ENCODE peak calls at places on chromosome 22, in four cellular contexts. One of them, this sample, is unnamed. For H3K27me3, the result is how much of the 10 kb centered on the place peaks cover.

GRCh38 chr22:49163960-49164690 is 663.5 kb downstream of the BRD1 start:
- DNase-seq in gastrocnemius medialis: no peak
- DNase-seq in fibroblast of lung: no peak
- DNase-seq in Panc1: no peak
- DNase-seq in this sample: no peak

GRCh38 chr22:20799449-20799848 is 25.5 kb downstream of the SERPIND1 start:
- DNase-seq in gastrocnemius medialis: no peak
- DNase-seq in Panc1: no peak
- DNase-seq in fibroblast of lung: no peak
- DNase-seq in this sample: peak

GRCh38 chr22:19853879-19854777 is 546 bp downstream of the GNB1L start:
- DNase-seq in Panc1: no peak
- DNase-seq in gastrocnemius medialis: no peak
- DNase-seq in fibroblast of lung: peak
- DNase-seq in this sample: no peak

GRCh38 chr22:26766510-26767350 is 109.3 kb downstream of the MIAT start:
- DNase-seq in Panc1: no peak
- DNase-seq in fibroblast of lung: no peak
- DNase-seq in gastrocnemius medialis: no peak
- DNase-seq in this sample: no peak

GRCh38 chr22:20571531-20572007 is 64.2 kb downstream of the MED15 start:
- DNase-seq in gastrocnemius medialis: no peak
- DNase-seq in Panc1: peak
- DNase-seq in fibroblast of lung: peak
- DNase-seq in this sample: no peak

GRCh38 chr22:40397436-40397835 is 27.0 kb downstream of the SGSM3 start:
- DNase-seq in gastrocnemius medialis: no peak
- DNase-seq in Panc1: no peak
- DNase-seq in fibroblast of lung: no peak
- DNase-seq in this sample: no peak

GRCh38 chr22:30033891-30034290 is 46.4 kb upstream of the HORMAD2 start:
- DNase-seq in Panc1: no peak
- DNase-seq in fibroblast of lung: no peak
- DNase-seq in gastrocnemius medialis: no peak
- DNase-seq in this sample: no peak

GRCh38 chr22:19260804-19261203 is 30.7 kb downstream of the CLTCL1 start:
- DNase-seq in fibroblast of lung: no peak
- DNase-seq in gastrocnemius medialis: no peak
- DNase-seq in Panc1: no peak
- DNase-seq in this sample: no peak

GRCh38 chr22:40325315-40325714 is 21.0 kb upstream of the ADSL start:
- DNase-seq in fibroblast of lung: no peak
- DNase-seq in Panc1: no peak
- DNase-seq in gastrocnemius medialis: no peak
- DNase-seq in this sample: no peak

GRCh38 chr22:17258015-17258827 is 39.0 kb upstream of the ADA2 start:
- DNase-seq in gastrocnemius medialis: peak
- DNase-seq in Panc1: no peak
- DNase-seq in fibroblast of lung: peak
- DNase-seq in this sample: peak

GRCh38 chr22:40960137-40960536 is 9.0 kb downstream of the RBX1 start:
- DNase-seq in fibroblast of lung: no peak
- DNase-seq in Panc1: no peak
- DNase-seq in gastrocnemius medialis: no peak
- DNase-seq in this sample: no peak

GRCh38 chr22:41360126-41360525 is 21.6 kb upstream of the TEF start:
- DNase-seq in Panc1: no peak
- DNase-seq in gastrocnemius medialis: no peak
- DNase-seq in fibroblast of lung: no peak
- DNase-seq in this sample: no peak

GRCh38 chr22:26968873-26969272 is 311.5 kb downstream of the MIAT start:
- DNase-seq in Panc1: no peak
- DNase-seq in fibroblast of lung: no peak
- DNase-seq in gastrocnemius medialis: no peak
- DNase-seq in this sample: no peak

GRCh38 chr22:44990328-44990727 is 19.5 kb downstream of the PHF21B start:
- DNase-seq in fibroblast of lung: no peak
- DNase-seq in Panc1: no peak
- DNase-seq in gastrocnemius medialis: no peak
- DNase-seq in this sample: no peak

GRCh38 chr22:46175631-46176030 is 25.3 kb downstream of the PPARA start:
- DNase-seq in fibroblast of lung: no peak
- DNase-seq in gastrocnemius medialis: no peak
- DNase-seq in Panc1: no peak
- DNase-seq in this sample: no peak

GRCh38 chr22:33756508-33756949 is 163.7 kb downstream of the LARGE1 start:
- DNase-seq in fibroblast of lung: no peak
- DNase-seq in Panc1: no peak
- DNase-seq in gastrocnemius medialis: no peak
- DNase-seq in this sample: no peak

GRCh38 chr22:32781695-32782094 is 19.8 kb upstream of the TIMP3 start:
- DNase-seq in fibroblast of lung: peak
- DNase-seq in gastrocnemius medialis: no peak
- DNase-seq in Panc1: no peak
- DNase-seq in this sample: no peak

GRCh38 chr22:41285441-41285819 is 557 bp downstream of the RANGAP1 start:
- DNase-seq in gastrocnemius medialis: no peak
- DNase-seq in Panc1: no peak
- DNase-seq in fibroblast of lung: peak
- DNase-seq in this sample: peak

GRCh38 chr22:50342651-50343540 is at the start of gene PPP6R2:
- DNase-seq in fibroblast of lung: peak
- DNase-seq in gastrocnemius medialis: peak
- DNase-seq in Panc1: no peak
- DNase-seq in this sample: no peak

GRCh38 chr22:46084376-46084775 is 66.0 kb upstream of the PPARA start:
- DNase-seq in gastrocnemius medialis: no peak
- DNase-seq in fibroblast of lung: no peak
- DNase-seq in Panc1: no peak
- DNase-seq in this sample: no peak

GRCh38 chr22:49763696-49764095 is 64.0 kb downstream of the BRD1 start:
- DNase-seq in Panc1: no peak
- DNase-seq in gastrocnemius medialis: no peak
- DNase-seq in fibroblast of lung: no peak
- DNase-seq in this sample: no peak

GRCh38 chr22:20807315-20807752 is 33.4 kb downstream of the SERPIND1 start:
- DNase-seq in fibroblast of lung: peak
- DNase-seq in gastrocnemius medialis: no peak
- DNase-seq in Panc1: peak
- DNase-seq in this sample: peak

GRCh38 chr22:44276706-44277403 is 35.9 kb downstream of the SHISAL1 start:
- DNase-seq in Panc1: no peak
- DNase-seq in gastrocnemius medialis: no peak
- DNase-seq in fibroblast of lung: no peak
- DNase-seq in this sample: no peak

GRCh38 chr22:45516923-45517675 is 14.4 kb downstream of the FBLN1 start:
- DNase-seq in fibroblast of lung: peak
- DNase-seq in gastrocnemius medialis: no peak
- DNase-seq in Panc1: no peak
- DNase-seq in this sample: no peak

GRCh38 chr22:24190159-24190540 is 8.9 kb downstream of the SUSD2 start:
- DNase-seq in fibroblast of lung: no peak
- DNase-seq in Panc1: no peak
- DNase-seq in gastrocnemius medialis: no peak
- DNase-seq in this sample: no peak

GRCh38 chr22:24188705-24189248 is 7.5 kb downstream of the SUSD2 start:
- DNase-seq in gastrocnemius medialis: no peak
- DNase-seq in fibroblast of lung: no peak
- DNase-seq in Panc1: no peak
- DNase-seq in this sample: no peak

GRCh38 chr22:24190566-24191208 is 9.4 kb downstream of the SUSD2 start:
- DNase-seq in Panc1: no peak
- DNase-seq in fibroblast of lung: no peak
- DNase-seq in gastrocnemius medialis: no peak
- DNase-seq in this sample: no peak

GRCh38 chr22:24187731-24188644 is 6.7 kb downstream of the SUSD2 start:
- DNase-seq in fibroblast of lung: no peak
- DNase-seq in Panc1: no peak
- DNase-seq in gastrocnemius medialis: no peak
- DNase-seq in this sample: no peak

GRCh38 chr22:24189249-24190158 is 8.2 kb downstream of the SUSD2 start:
- DNase-seq in Panc1: no peak
- DNase-seq in fibroblast of lung: peak
- DNase-seq in gastrocnemius medialis: peak
- DNase-seq in this sample: no peak
- TF ChIP-seq CTCF in Panc1: peak
- TF ChIP-seq CTCF in fibroblast of lung: peak
- TF ChIP-seq CTCF in gastrocnemius medialis: peak
- TF ChIP-seq CTCF in this sample: peak

GRCh38 chr22:47274196-47274595 is 511.7 kb downstream of the TBC1D22A start:
- DNase-seq in fibroblast of lung: no peak
- DNase-seq in Panc1: no peak
- DNase-seq in gastrocnemius medialis: no peak
- DNase-seq in this sample: no peak

GRCh38 chr22:47266329-47266728 is 503.9 kb downstream of the TBC1D22A start:
- DNase-seq in fibroblast of lung: no peak
- DNase-seq in gastrocnemius medialis: no peak
- DNase-seq in Panc1: no peak
- DNase-seq in this sample: no peak

GRCh38 chr22:47270463-47271135 is 508.1 kb downstream of the TBC1D22A start:
- DNase-seq in Panc1: no peak
- DNase-seq in gastrocnemius medialis: no peak
- DNase-seq in fibroblast of lung: no peak
- DNase-seq in this sample: no peak

GRCh38 chr22:47267531-47268282 is 505.3 kb downstream of the TBC1D22A start:
- DNase-seq in Panc1: no peak
- DNase-seq in gastrocnemius medialis: no peak
- DNase-seq in fibroblast of lung: no peak
- DNase-seq in this sample: no peak

GRCh38 chr22:47269689-47270088 is 507.2 kb downstream of the TBC1D22A start:
- DNase-seq in Panc1: no peak
- DNase-seq in gastrocnemius medialis: no peak
- DNase-seq in fibroblast of lung: no peak
- DNase-seq in this sample: no peak
- H3K27me3 ChIP-seq in Panc1: under half
- H3K27me3 ChIP-seq in gastrocnemius medialis: under half
- H3K27me3 ChIP-seq in fibroblast of lung: under half
- H3K27me3 ChIP-seq in this sample: under half

DNA sequence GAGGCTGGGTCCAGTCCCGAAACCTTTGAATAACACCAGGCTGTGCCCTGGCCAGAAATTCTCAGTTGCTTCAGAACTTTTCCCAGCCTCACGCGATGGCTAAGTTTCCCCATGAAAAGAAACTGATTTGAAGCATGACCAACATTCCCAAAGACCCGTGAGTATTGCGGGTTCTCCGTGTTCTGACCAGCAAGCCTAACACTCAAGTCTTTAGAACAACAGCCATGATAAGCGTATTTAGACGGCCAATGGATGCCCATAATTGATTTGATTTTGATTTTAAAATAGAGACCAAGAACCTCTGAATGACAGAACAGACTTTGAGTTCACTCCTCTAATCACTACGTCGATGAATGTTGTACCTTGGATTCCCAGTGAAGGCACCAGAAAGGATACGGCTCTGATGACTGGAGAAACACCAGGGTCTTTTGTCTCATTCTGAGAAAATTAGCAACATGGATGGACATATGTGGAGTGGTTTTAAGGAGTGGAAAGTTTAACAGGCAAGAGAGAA is 43.9 kb downstream of the ZNF280B start:
- DNase-seq in gastrocnemius medialis: no peak
- DNase-seq in Panc1: no peak
- DNase-seq in fibroblast of lung: no peak
- DNase-seq in this sample: no peak
- H3K4me3 ChIP-seq in gastrocnemius medialis: no peak
- H3K4me3 ChIP-seq in Panc1: no peak
- H3K4me3 ChIP-seq in fibroblast of lung: no peak
- H3K4me3 ChIP-seq in this sample: no peak

GRCh38 chr22:25334091-25334490 is 114.7 kb downstream of the CRYBB2 start:
- DNase-seq in fibroblast of lung: peak
- DNase-seq in Panc1: peak
- DNase-seq in gastrocnemius medialis: no peak
- DNase-seq in this sample: no peak
- TF ChIP-seq CTCF in fibroblast of lung: peak
- TF ChIP-seq CTCF in Panc1: peak
- TF ChIP-seq CTCF in gastrocnemius medialis: peak
- TF ChIP-seq CTCF in this sample: peak

GRCh38 chr22:37256075-37256726 is 12.1 kb upstream of the RAC2 start:
- DNase-seq in fibroblast of lung: no peak
- DNase-seq in gastrocnemius medialis: no peak
- DNase-seq in Panc1: no peak
- DNase-seq in this sample: no peak
- H3K27me3 ChIP-seq in fibroblast of lung: under half
- H3K27me3 ChIP-seq in gastrocnemius medialis: half or more
- H3K27me3 ChIP-seq in Panc1: under half
- H3K27me3 ChIP-seq in this sample: under half

GRCh38 chr22:39077513-39077840 is 402 bp downstream of the APOBEC3G start:
- DNase-seq in Panc1: no peak
- DNase-seq in gastrocnemius medialis: no peak
- DNase-seq in fibroblast of lung: no peak
- DNase-seq in this sample: no peak
- H3K4me3 ChIP-seq in Panc1: peak
- H3K4me3 ChIP-seq in gastrocnemius medialis: peak
- H3K4me3 ChIP-seq in fibroblast of lung: peak
- H3K4me3 ChIP-seq in this sample: peak

DNA sequence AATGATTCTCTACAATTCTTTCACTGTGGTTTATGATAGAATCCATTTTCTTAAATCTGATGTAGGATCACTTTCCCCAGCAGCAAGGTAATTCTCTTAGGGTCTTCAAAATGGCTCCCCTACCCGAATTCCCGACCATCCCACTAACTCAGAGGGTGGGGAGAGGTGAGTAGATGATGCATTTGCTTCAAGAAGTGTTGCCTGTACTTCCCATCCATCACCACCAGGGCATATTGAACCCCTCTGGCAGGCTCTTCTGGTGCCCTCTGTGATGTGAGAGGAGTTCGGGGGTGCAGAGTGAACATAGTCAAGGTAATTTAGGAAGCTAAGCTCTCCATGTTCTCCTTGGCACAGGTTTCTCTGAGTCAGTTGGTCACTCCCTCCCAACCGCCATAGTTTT is 52.3 kb downstream of the ZNRF3 start:
- DNase-seq in Panc1: no peak
- DNase-seq in fibroblast of lung: no peak
- DNase-seq in gastrocnemius medialis: no peak
- DNase-seq in this sample: no peak
- TF ChIP-seq CTCF in Panc1: peak
- TF ChIP-seq CTCF in fibroblast of lung: peak
- TF ChIP-seq CTCF in gastrocnemius medialis: no peak
- TF ChIP-seq CTCF in this sample: peak

This sample was measured in kidney epithelial cell.